ENCODE peak calls at places on chromosomes 13 and 19, in five cellular contexts. Z, W, A, S and C are unnamed samples.

GRCh38 chr19:39502640-39503417 is 4.1 kb downstream of the DLL3 start:
- DNase-seq in W (no peak), S (no peak), A (peak), Z (peak), C (no peak)

GRCh38 chr13:34087791-34088190 is 269.8 kb downstream of the RFC3 start:
- DNase-seq in S (no peak), A (no peak), W (no peak), Z (no peak), C (no peak)

GRCh38 chr13:40537146-40537895 is 129.1 kb downstream of the FOXO1 start:
- DNase-seq in Z (no peak), S (no peak), W (no peak), A (no peak), C (no peak)

GRCh38 chr13:110353339-110353977 is 46.4 kb downstream of the COL4A2 start:
- DNase-seq in W (no peak), S (no peak), A (no peak), Z (no peak), C (no peak)

GRCh38 chr19:52237771-52238400 is 31.5 kb upstream of the ZNF766 start:
- DNase-seq in A (peak), W (peak), Z (peak), S (peak), C (peak)

GRCh38 chr19:10719466-10719961 is 1.6 kb downstream of the DNM2 start:
- DNase-seq in A (no peak), Z (no peak), S (no peak), W (no peak), C (no peak)

GRCh38 chr19:37594982-37595382 is 306 bp downstream of the ZNF540 start:
- DNase-seq in Z (no peak), A (peak), W (peak), S (peak), C (no peak)

GRCh38 chr13:103236213-103236612 is 170.0 kb upstream of the SLC10A2 start:
- DNase-seq in Z (no peak), S (no peak), W (no peak), A (no peak), C (no peak)

GRCh38 chr19:10861118-10861651 is 10.2 kb upstream of the CARM1 start:
- DNase-seq in Z (peak), A (no peak), S (no peak), W (no peak), C (no peak)

GRCh38 chr19:2607712-2608601 is 94.5 kb downstream of the GNG7 start:
- DNase-seq in A (no peak), W (no peak), Z (no peak), S (peak), C (no peak)

GRCh38 chr19:1469936-1470863 is 8.8 kb downstream of the C19orf25 start:
- DNase-seq in Z (peak), W (no peak), A (no peak), S (no peak), C (no peak)

GRCh38 chr13:70107498-70108271 is at the start of gene ATXN8OS:
- DNase-seq in Z (no peak), S (no peak), W (no peak), A (no peak), C (no peak)

GRCh38 chr13:49667773-49668172 is 23.5 kb downstream of the EBPL start:
- DNase-seq in S (no peak), W (no peak), Z (no peak), A (no peak), C (no peak)

GRCh38 chr19:50998686-50999085 is 2.7 kb downstream of the KLK8 start:
- DNase-seq in S (no peak), Z (no peak), A (no peak), W (no peak), C (no peak)

GRCh38 chr13:95246292-95247082 is 54.8 kb downstream of the ABCC4 start:
- DNase-seq in A (no peak), W (no peak), S (no peak), Z (no peak), C (no peak)

GRCh38 chr13:98480915-98481510 is 95.9 kb downstream of the STK24 start:
- DNase-seq in S (no peak), A (no peak), W (no peak), Z (no peak), C (no peak)

GRCh38 chr19:50449236-50449899 is 16.7 kb downstream of the MYBPC2 start:
- DNase-seq in A (no peak), S (no peak), Z (no peak), W (no peak), C (no peak)

DNA sequence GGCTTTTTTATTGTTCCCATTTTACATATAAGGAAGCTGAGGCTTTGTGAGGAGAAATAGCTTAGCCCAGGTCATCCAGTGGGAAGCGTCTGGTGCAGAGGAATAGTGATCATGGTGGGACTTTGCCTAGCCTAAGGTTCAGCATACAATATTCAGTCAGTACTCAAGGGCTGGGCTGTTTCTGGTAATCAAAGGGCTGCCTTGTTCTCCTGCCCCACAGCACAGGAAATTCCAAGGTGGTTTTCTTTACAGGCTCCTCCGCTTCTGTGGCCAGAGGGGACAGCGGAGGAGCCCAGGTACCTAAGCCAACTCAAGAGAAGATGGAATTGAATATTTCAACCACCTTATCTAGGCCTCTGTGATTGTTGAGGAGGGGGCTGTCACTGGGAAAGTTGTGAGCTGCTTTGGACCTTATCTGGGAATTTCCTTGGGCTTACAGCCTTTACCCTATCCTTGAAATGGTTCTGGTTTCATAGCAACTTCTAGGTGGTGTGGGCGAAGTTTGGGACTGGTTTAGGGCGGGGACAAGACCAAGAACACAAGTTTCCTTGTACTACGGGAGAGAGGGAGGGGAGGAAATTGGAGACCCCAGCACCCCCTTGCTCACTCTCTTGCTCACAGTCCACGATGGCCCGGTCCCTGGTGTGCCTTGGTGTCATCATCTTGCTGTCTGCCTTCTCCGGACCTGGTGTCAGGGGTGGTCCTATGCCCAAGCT is at the start of gene MIA:
- DNase-seq in W (no peak), Z (no peak), S (no peak), A (peak), C (no peak)
- H3K27ac ChIP-seq in W (no peak), Z (no peak), S (no peak), A (no peak), C (no peak)

DNA sequence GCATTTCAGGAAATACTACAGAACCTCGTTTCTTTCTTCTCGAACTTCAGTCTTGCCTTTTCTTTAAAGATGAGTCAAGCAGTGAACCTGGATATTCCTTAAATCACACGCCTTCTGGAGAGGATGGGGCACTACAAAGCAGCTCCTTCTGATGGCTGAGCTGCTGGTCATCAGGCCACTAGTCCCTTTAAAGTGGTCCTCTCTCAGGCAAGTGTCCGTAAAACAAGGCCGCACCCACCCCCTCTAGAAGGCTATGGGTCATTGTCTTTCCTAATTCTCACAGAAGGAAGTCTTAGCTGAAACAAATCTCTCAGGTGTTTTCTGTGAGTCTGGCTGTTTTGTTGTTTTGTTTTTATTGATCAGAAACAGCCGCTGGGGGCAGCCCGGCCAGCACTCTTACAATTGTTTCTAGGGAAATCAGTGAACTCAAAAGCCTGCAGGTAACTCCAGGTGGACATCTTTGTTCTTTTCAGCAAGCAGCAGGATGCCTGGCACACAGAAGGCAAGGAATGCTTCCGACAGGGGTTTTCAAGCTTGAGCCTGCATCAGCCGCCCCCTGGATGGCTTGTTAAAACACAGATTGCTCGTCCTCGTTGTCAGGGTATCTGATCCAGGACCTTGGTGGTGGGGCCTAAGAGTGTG is 45.4 kb downstream of the MBNL2 start:
- DNase-seq in Z (no peak), A (no peak), S (no peak), W (no peak), C (peak)
- H3K4me3 ChIP-seq in Z (no peak), A (no peak), S (no peak), W (no peak), C (no peak)

DNA sequence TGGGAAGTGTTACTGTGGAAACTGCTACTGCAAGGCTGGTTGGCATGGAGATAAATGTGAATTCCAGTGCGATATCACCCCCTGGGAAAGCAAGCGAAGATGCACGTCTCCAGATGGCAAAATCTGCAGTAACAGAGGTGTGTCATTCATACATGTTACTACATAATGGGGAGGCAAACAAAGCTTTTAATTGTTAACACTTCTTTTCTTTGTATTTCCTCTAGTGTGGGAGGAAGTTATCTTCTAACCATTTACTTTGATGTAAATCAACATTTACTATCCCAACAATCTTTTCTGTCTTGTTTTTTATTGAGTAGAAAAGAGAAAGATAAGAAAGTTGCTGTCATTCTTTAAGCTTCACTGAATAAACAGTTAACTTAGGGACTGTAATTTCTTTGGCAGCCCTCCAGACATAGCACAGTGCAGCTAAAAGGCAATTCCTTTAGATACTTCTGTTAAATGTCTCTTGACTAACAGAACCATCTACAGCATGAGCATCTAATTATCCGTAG is 126.9 kb downstream of the ITGBL1 start:
- DNase-seq in W (no peak), S (no peak), Z (no peak), A (no peak), C (no peak)
- H3K27ac ChIP-seq in W (no peak), S (no peak), Z (no peak), A (no peak), C (no peak)

GRCh38 chr13:20258963-20259288 is 26.8 kb upstream of the GJB6 start:
- DNase-seq in W (no peak), A (no peak), Z (no peak), S (no peak), C (no peak)
- H3K4me3 ChIP-seq in W (no peak), A (no peak), Z (no peak), S (no peak), C (no peak)

DNA sequence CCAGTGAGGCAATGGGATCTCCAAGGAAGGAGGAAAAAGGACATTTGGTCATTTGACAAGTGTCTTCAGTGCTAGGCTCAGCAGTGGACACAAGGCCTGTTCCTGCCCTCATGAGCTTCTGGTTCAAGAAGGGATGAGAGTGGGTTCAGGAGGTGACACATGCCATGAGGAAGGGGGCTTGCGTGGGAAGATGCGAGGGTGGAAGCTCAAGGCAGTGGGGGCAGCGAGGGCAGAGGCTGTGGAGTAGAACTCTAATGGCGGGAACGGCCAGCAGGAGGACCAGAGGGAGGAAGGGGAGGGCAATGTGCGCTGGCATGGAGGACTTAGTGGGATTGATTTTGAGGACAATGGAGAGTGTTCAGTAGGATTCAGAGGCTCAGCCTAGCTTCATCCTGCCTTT is 3.3 kb downstream of the PIK3R2 start:
- DNase-seq in S (no peak), Z (no peak), W (no peak), A (no peak), C (no peak)
- H3K27ac ChIP-seq in S (no peak), Z (peak), W (no peak), A (no peak), C (no peak)

DNA sequence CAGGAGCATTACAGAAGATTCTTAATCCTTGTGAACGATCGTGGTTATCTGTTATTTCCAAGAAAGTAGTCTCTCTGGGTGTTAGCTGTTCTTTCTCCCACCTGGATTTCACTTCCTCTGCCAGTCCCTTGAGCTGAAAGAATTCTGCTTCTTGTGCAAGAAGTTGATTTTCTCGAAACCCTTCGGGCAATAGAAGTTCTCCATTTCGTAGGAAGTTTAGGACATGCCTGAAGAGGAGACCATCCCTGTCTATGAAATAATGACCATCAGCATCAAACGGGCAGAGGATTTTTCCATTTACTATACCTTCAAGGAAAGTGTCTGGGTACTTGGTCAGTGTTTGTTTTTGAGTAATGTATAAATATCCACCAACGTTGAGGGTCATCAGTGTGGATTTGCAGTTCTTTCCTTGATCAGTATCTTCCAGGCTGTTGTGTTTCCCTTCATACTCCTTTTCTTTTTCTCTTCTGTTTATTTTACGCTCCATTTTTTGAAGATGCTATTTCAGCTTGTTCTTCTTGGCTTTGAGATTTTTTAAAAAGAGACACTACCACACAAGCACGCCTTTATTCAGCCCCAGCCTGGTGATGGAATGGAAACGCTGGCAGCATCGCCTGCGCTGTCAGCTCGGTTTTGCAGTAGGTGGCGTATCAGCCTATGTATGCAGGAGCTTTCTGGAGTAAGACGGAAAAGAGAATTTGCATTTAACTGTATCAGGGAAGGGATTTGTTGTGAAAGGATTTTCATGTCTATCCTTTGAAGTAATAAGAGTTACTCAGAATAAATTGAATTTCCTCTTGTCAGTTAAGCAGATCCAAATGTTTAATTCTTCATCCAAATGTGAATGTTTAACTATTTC is 6.5 kb downstream of the KCTD4 start:
- DNase-seq in A (peak), S (no peak), Z (no peak), W (no peak), C (no peak)
- H3K4me3 ChIP-seq in A (no peak), S (no peak), Z (no peak), W (no peak), C (no peak)

GRCh38 chr13:73335226-73335625 is 276.4 kb downstream of the KLF5 start:
- DNase-seq in W (no peak), S (peak), A (no peak), Z (peak), C (no peak)
- H3K27ac ChIP-seq in W (no peak), S (no peak), A (no peak), Z (peak), C (no peak)

GRCh38 chr19:8209111-8209964 is at the start of gene CERS4:
- DNase-seq in A (peak), W (no peak), S (no peak), Z (no peak), C (no peak)
- H3K4me3 ChIP-seq in A (peak), W (peak), S (peak), Z (peak), C (peak)